ENCODE peak calls at places on chromosomes 5 and 9, in ten cellular contexts. F is right cardiac atrium, D is lower lobe of right lung, G is left lung, K is HCT116, H is heart right ventricle, Z is astrocyte, M is A549, E is OCI-LY7, C is cardiac muscle cell. X is an unnamed sample.

GRCh38 chr5:94693043-94693822 is 74.8 kb downstream of the SLF1 start:
- DNase-seq in F (no peak), D (no peak), G (no peak), K (peak; percentile 29), H (no peak), Z (peak; percentile 93), M (no peak), E (peak; percentile 35), C (peak; percentile 52), X (no peak)

GRCh38 chr5:152884006-152884405 is 478.9 kb upstream of the NMUR2 start:
- DNase-seq in F (no peak), D (no peak), G (no peak), K (no peak), H (no peak), Z (no peak), M (no peak), E (no peak), C (no peak), X (no peak)

GRCh38 chr9:97703437-97704326 is 6.5 kb upstream of the XPA start:
- DNase-seq in F (no peak), D (no peak), G (no peak), K (peak; percentile 87), H (no peak), Z (peak; percentile 97), M (peak; percentile 50), E (no peak), C (no peak), X (no peak)

GRCh38 chr5:20615888-20616563 is 628.0 kb upstream of the CDH18 start:
- DNase-seq in F (no peak), D (no peak), G (no peak), K (no peak), H (no peak), Z (no peak), M (no peak), E (no peak), C (no peak), X (no peak)

GRCh38 chr9:6771722-6772121 is 13.9 kb downstream of the KDM4C start:
- DNase-seq in F (no peak), D (no peak), G (no peak), K (no peak), H (no peak), Z (no peak), M (no peak), E (no peak), C (no peak), X (peak; percentile 55)

GRCh38 chr9:112569186-112569585 is 82.6 kb downstream of the KIAA1958 start:
- DNase-seq in F (no peak), D (no peak), G (no peak), K (no peak), H (no peak), Z (peak; percentile 98), M (no peak), E (no peak), C (no peak), X (no peak)

GRCh38 chr9:120345379-120345778 is 234.6 kb downstream of the CDK5RAP2 start:
- DNase-seq in F (no peak), D (no peak), G (no peak), K (no peak), H (no peak), Z (no peak), M (no peak), E (no peak), C (no peak), X (no peak)

GRCh38 chr5:74316064-74316586 is 324.4 kb downstream of the ENC1 start:
- DNase-seq in F (no peak), D (no peak), G (peak; percentile 54), K (no peak), H (no peak), Z (peak; percentile 98), M (peak; percentile 66), E (no peak), C (no peak), X (no peak)

GRCh38 chr5:32942225-32942989 is 231.3 kb downstream of the NPR3 start:
- DNase-seq in F (no peak), D (no peak), G (no peak), K (peak; percentile 55), H (no peak), Z (no peak), M (peak; percentile 18), E (peak; percentile 50), C (peak; percentile 57), X (peak; percentile 37)

GRCh38 chr5:151555760-151556576 is 35.2 kb downstream of the FAT2 start:
- DNase-seq in F (no peak), D (no peak), G (no peak), K (no peak), H (no peak), Z (no peak), M (no peak), E (no peak), C (no peak), X (no peak)

GRCh38 chr9:137295313-137296213 is 6.5 kb downstream of the NRARP start:
- DNase-seq in F (peak; percentile 70), D (no peak), G (no peak), K (no peak), H (peak; percentile 55), Z (no peak), M (peak; percentile 84), E (peak; percentile 61), C (peak; percentile 64), X (no peak)

DNA sequence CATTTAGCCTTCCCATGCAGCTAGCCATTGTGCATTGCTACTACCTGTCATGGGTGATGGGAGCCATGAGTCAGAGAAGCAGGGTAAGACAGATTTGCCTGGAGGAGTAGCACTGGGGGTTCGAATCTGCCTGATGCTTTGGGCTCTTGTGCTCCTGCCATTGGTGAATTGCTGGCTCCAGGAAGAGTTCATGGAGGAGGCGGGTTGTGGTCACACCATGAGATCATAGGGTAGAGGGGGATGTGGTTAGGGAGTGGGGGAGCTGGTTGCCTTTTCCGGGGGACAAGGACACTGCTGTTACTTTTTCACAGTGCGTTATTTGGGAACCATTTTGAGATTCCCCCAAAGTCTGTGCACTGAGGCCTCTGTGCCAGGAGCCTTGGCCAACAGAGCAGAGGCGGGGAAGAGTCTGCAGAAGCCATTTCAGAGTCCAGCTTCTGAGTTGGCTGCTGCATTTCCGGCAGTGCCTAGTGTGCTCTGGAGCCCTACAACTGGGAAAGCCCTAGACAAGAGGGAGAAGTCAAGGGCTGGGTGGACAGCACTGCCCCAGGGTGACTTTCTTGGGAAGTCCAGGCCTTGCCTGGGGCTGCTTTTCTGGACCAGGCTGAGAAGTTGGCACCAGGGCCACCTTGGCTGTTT is 6.2 kb downstream of the ANGPTL2 start:
- DNase-seq in F (peak; percentile 82), D (no peak), G (no peak), K (no peak), H (no peak), Z (no peak), M (no peak), E (no peak), C (no peak), X (no peak)
- H3K27ac ChIP-seq in F (no peak overlapping the region), D (no peak overlapping the region), G (no peak overlapping the region), K (no peak overlapping the region), H (no peak overlapping the region), Z (no peak overlapping the region), M (no peak overlapping the region), E (no peak overlapping the region), C (no peak overlapping the region), X (no peak overlapping the region)

GRCh38 chr5:10734050-10734709 is 26.9 kb downstream of the DAP start:
- DNase-seq in F (no peak), D (no peak), G (no peak), K (no peak), H (no peak), Z (no peak), M (no peak), E (no peak), C (no peak), X (no peak)

GRCh38 chr5:10734832-10735231 is 26.2 kb downstream of the DAP start:
- DNase-seq in F (no peak), D (no peak), G (no peak), K (no peak), H (no peak), Z (no peak), M (no peak), E (no peak), C (no peak), X (no peak)

GRCh38 chr5:10733426-10733825 is 27.6 kb downstream of the DAP start:
- DNase-seq in F (no peak), D (no peak), G (no peak), K (no peak), H (no peak), Z (no peak), M (no peak), E (no peak), C (no peak), X (no peak)

GRCh38 chr5:10729320-10730133 is 31.5 kb downstream of the DAP start:
- DNase-seq in F (no peak), D (no peak), G (no peak), K (no peak), H (peak; percentile 33), Z (no peak), M (no peak), E (peak; percentile 41), C (no peak), X (no peak)

GRCh38 chr5:10731910-10732309 is 29.1 kb downstream of the DAP start:
- DNase-seq in F (no peak), D (no peak), G (no peak), K (no peak), H (no peak), Z (no peak), M (no peak), E (no peak), C (no peak), X (no peak)
- H3K4me1 ChIP-seq in F (peaks cover 3% of the 10 kb centered on the region), D (peaks cover 23% of the 10 kb centered on the region), G (peaks cover 4% of the 10 kb centered on the region), K (peaks cover 6% of the 10 kb centered on the region), H (peaks cover 39% of the 10 kb centered on the region), Z (peaks cover 5% of the 10 kb centered on the region), M (no peaks in the 10 kb centered on the region), E (peaks cover 23% of the 10 kb centered on the region), C (peaks cover 3% of the 10 kb centered on the region), X (no peaks in the 10 kb centered on the region)

DNA sequence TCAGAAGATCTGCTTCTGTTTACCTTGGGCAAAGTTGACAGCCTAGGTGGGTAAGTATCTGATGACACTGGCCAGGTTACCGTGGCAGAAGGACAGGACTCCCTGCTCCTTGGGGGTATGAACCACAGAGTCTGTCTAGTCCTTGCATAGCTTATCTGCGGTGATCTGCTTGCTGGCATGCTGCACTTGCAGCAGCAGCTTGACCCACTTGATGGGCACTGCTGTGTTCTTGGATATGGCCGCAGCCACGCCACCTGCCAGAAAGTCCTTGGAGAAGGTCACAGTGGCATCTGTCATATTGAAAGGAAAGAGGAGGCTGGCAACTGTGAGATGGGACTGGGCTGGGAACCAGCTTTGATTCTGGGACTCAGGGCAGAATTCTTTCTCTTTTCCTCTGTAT is 35.9 kb upstream of the POC5 start:
- DNase-seq in F (no peak), D (no peak), G (no peak), K (no peak), H (no peak), Z (no peak), M (no peak), E (no peak), C (no peak), X (no peak)
- H3K27ac ChIP-seq in F (no peak overlapping the region), D (no peak overlapping the region), G (no peak overlapping the region), K (no peak overlapping the region), H (no peak overlapping the region), Z (no peak overlapping the region), M (no peak overlapping the region), E (no peak overlapping the region), C (no peak overlapping the region), X (no peak overlapping the region)

DNA sequence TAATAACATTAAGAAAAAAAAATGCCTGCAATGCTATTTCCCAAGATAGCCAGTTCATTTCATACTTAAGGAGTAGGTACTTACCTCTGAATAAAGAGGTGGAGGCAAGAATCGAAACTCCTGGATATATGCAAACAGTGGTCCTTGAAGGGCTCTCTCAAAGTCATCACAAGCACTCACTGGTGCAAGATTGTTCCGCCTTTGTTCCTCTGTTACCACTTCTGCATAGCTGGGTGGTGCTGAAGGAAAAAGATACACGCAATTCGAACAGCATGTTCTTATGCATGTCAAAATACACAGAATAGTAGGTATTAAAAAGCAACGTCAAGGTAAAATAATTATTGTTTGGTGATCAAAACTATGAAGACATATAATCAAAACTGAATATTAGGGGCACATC is 9.5 kb downstream of the ARRDC3 start:
- DNase-seq in F (no peak), D (no peak), G (no peak), K (no peak), H (no peak), Z (no peak), M (no peak), E (no peak), C (peak; percentile 33), X (no peak)
- H3K4me1 ChIP-seq in F (peaks cover 3% of the 10 kb centered on the region), D (peaks cover 94% of the 10 kb centered on the region), G (peaks cover 9% of the 10 kb centered on the region), K (peaks cover under 1% of the 10 kb centered on the region), H (peaks cover 77% of the 10 kb centered on the region), Z (peaks cover 3% of the 10 kb centered on the region), M (peaks cover 45% of the 10 kb centered on the region), E (peaks cover 9% of the 10 kb centered on the region), C (peaks cover 16% of the 10 kb centered on the region), X (no peaks in the 10 kb centered on the region)

X was measured in iPS DF 6.9.